ENCODE peak calls at places on chromosomes 6 and 20, in six cellular contexts. One of them, this sample, is unnamed.

GRCh38 chr6:42250509-42250908 is 32.8 kb upstream of the MRPS10 start:
- DNase-seq in tibial artery: no peak
- DNase-seq in CD4-positive, alpha-beta T cell: no peak
- DNase-seq in IMR-90: no peak
- DNase-seq in CD8-positive, alpha-beta T cell: no peak
- DNase-seq in cardiac muscle cell: no peak
- DNase-seq in this sample: no peak

GRCh38 chr6:100470721-100471120 is 6.0 kb upstream of the SIM1 start:
- DNase-seq in tibial artery: no peak
- DNase-seq in CD4-positive, alpha-beta T cell: no peak
- DNase-seq in IMR-90: no peak
- DNase-seq in CD8-positive, alpha-beta T cell: no peak
- DNase-seq in cardiac muscle cell: no peak
- DNase-seq in this sample: no peak

GRCh38 chr6:119871520-119871919 is 522.0 kb upstream of the MAN1A1 start:
- DNase-seq in tibial artery: no peak
- DNase-seq in CD4-positive, alpha-beta T cell: no peak
- DNase-seq in IMR-90: no peak
- DNase-seq in CD8-positive, alpha-beta T cell: no peak
- DNase-seq in cardiac muscle cell: no peak
- DNase-seq in this sample: no peak

GRCh38 chr6:136181191-136181833 is 68.8 kb downstream of the MTFR2 start:
- DNase-seq in tibial artery: no peak
- DNase-seq in CD4-positive, alpha-beta T cell: no peak
- DNase-seq in IMR-90: no peak
- DNase-seq in CD8-positive, alpha-beta T cell: no peak
- DNase-seq in cardiac muscle cell: no peak
- DNase-seq in this sample: no peak

GRCh38 chr6:10412165-10412947 is 2.5 kb downstream of the TFAP2A start:
- DNase-seq in tibial artery: no peak
- DNase-seq in CD4-positive, alpha-beta T cell: no peak
- DNase-seq in IMR-90: peak
- DNase-seq in CD8-positive, alpha-beta T cell: no peak
- DNase-seq in cardiac muscle cell: peak
- DNase-seq in this sample: peak

GRCh38 chr6:38973178-38974057 is 75.2 kb upstream of the GLP1R start:
- DNase-seq in tibial artery: no peak
- DNase-seq in CD4-positive, alpha-beta T cell: no peak
- DNase-seq in IMR-90: peak
- DNase-seq in CD8-positive, alpha-beta T cell: no peak
- DNase-seq in cardiac muscle cell: peak
- DNase-seq in this sample: peak

GRCh38 chr20:33568378-33569289 is 78.7 kb downstream of the CBFA2T2 start:
- DNase-seq in tibial artery: no peak
- DNase-seq in CD4-positive, alpha-beta T cell: no peak
- DNase-seq in IMR-90: no peak
- DNase-seq in CD8-positive, alpha-beta T cell: no peak
- DNase-seq in cardiac muscle cell: no peak
- DNase-seq in this sample: no peak

GRCh38 chr6:39298061-39298460 is 16.2 kb downstream of the KCNK17 start:
- DNase-seq in tibial artery: no peak
- DNase-seq in CD4-positive, alpha-beta T cell: no peak
- DNase-seq in IMR-90: no peak
- DNase-seq in CD8-positive, alpha-beta T cell: no peak
- DNase-seq in cardiac muscle cell: no peak
- DNase-seq in this sample: no peak

GRCh38 chr6:11778648-11779307 is at the start of gene ADTRP:
- DNase-seq in tibial artery: peak
- DNase-seq in CD4-positive, alpha-beta T cell: no peak
- DNase-seq in IMR-90: no peak
- DNase-seq in CD8-positive, alpha-beta T cell: no peak
- DNase-seq in cardiac muscle cell: no peak
- DNase-seq in this sample: no peak

GRCh38 chr6:35181933-35182612 is 31.7 kb upstream of the SCUBE3 start:
- DNase-seq in tibial artery: peak
- DNase-seq in CD4-positive, alpha-beta T cell: no peak
- DNase-seq in IMR-90: peak
- DNase-seq in CD8-positive, alpha-beta T cell: no peak
- DNase-seq in cardiac muscle cell: peak
- DNase-seq in this sample: no peak

GRCh38 chr6:35183281-35183680 is 30.5 kb upstream of the SCUBE3 start:
- DNase-seq in tibial artery: no peak
- DNase-seq in CD4-positive, alpha-beta T cell: no peak
- DNase-seq in IMR-90: no peak
- DNase-seq in CD8-positive, alpha-beta T cell: no peak
- DNase-seq in cardiac muscle cell: no peak
- DNase-seq in this sample: no peak

GRCh38 chr6:35185302-35185681 is 28.5 kb upstream of the SCUBE3 start:
- DNase-seq in tibial artery: peak
- DNase-seq in CD4-positive, alpha-beta T cell: no peak
- DNase-seq in IMR-90: peak
- DNase-seq in CD8-positive, alpha-beta T cell: no peak
- DNase-seq in cardiac muscle cell: peak
- DNase-seq in this sample: no peak

GRCh38 chr6:35184580-35185301 is 29.0 kb upstream of the SCUBE3 start:
- DNase-seq in tibial artery: no peak
- DNase-seq in CD4-positive, alpha-beta T cell: no peak
- DNase-seq in IMR-90: no peak
- DNase-seq in CD8-positive, alpha-beta T cell: no peak
- DNase-seq in cardiac muscle cell: no peak
- DNase-seq in this sample: no peak

GRCh38 chr6:35183935-35184334 is 29.8 kb upstream of the SCUBE3 start:
- DNase-seq in tibial artery: no peak
- DNase-seq in CD4-positive, alpha-beta T cell: no peak
- DNase-seq in IMR-90: no peak
- DNase-seq in CD8-positive, alpha-beta T cell: no peak
- DNase-seq in cardiac muscle cell: no peak
- DNase-seq in this sample: no peak
- TF ChIP-seq CTCF in tibial artery: no peak
- TF ChIP-seq CTCF in CD4-positive, alpha-beta T cell: no peak
- TF ChIP-seq CTCF in IMR-90: no peak
- TF ChIP-seq CTCF in CD8-positive, alpha-beta T cell: no peak
- TF ChIP-seq CTCF in cardiac muscle cell: no peak
- TF ChIP-seq CTCF in this sample: no peak

DNA sequence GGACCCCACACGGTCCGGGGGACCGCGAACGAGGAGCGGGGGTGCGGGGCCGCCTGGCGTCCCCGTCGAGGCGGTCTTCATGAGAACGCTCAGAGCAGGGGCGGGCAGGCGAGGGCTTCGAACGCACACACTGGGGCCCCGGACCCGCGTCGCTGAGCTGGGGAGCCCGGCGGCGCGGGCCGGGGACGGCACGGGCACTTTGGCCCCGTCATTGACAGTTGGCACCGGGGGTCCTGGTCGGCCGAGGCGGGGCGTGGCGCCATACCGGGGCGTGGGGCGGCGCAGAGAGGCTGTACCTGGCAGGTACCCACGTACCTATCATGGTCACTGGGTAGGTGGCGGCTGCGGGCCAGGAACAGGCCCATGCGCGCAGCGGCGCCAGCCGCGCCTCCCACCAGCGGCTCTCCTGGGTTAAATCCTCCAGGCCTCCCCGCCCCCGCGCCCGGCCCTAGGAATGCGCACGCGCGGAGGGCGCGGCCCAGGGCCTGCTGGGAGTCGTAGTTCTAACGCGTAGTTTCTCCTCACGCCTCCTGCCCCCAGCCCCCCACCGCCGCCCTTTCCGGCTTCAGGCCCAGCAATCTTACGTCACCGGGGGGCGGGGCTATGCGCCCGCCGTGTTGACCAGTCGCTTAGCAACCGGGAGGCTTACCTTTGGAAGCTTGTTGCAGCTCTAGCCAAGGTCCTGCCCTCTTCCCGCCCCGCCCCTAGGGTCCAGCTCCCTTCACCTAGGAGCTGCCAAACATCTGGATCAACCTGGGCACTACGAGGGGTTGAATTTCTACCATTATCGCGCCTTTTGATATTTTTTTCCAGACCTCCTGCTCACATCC is at the start of the genes PACRG and PRKN:
- DNase-seq in tibial artery: peak
- DNase-seq in CD4-positive, alpha-beta T cell: peak
- DNase-seq in IMR-90: peak
- DNase-seq in CD8-positive, alpha-beta T cell: peak
- DNase-seq in cardiac muscle cell: peak
- DNase-seq in this sample: peak
- TF ChIP-seq CTCF in tibial artery: no peak
- TF ChIP-seq CTCF in CD4-positive, alpha-beta T cell: no peak
- TF ChIP-seq CTCF in IMR-90: no peak
- TF ChIP-seq CTCF in CD8-positive, alpha-beta T cell: no peak
- TF ChIP-seq CTCF in cardiac muscle cell: no peak
- TF ChIP-seq CTCF in this sample: no peak

DNA sequence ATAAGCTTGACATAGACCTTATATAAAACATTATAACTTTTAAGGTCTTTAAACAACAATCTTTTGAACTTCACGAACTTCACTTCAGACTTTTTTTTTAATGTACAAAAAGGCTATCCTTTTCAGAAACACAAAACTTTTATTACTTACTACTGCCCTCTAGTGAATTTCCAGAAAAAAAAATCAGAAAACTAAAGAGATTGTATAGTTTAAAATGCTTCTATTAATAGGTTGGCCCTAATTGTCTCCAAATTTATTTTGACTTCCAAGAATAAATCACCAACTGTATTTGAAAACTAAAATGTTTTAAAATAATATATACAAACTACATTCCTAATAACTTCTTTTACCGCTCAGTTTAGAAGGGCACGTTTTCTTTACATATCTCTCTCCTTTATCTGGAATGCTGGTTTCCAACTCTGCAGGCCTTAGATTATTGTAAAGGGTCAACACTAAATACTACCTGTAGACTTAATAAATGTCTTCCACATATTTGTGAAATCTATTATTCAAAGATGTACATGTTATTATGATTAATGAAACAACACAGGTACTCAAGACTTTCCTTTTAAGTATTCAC is 66.8 kb downstream of the LMBRD1 start:
- DNase-seq in tibial artery: no peak
- DNase-seq in CD4-positive, alpha-beta T cell: no peak
- DNase-seq in IMR-90: peak
- DNase-seq in CD8-positive, alpha-beta T cell: no peak
- DNase-seq in cardiac muscle cell: peak
- DNase-seq in this sample: no peak
- TF ChIP-seq CTCF in tibial artery: peak
- TF ChIP-seq CTCF in CD4-positive, alpha-beta T cell: peak
- TF ChIP-seq CTCF in IMR-90: peak
- TF ChIP-seq CTCF in CD8-positive, alpha-beta T cell: peak
- TF ChIP-seq CTCF in cardiac muscle cell: peak
- TF ChIP-seq CTCF in this sample: no peak

GRCh38 chr6:133921249-133921859 is 31.7 kb upstream of the TBPL1 start:
- DNase-seq in tibial artery: peak
- DNase-seq in CD4-positive, alpha-beta T cell: peak
- DNase-seq in IMR-90: peak
- DNase-seq in CD8-positive, alpha-beta T cell: peak
- DNase-seq in cardiac muscle cell: peak
- DNase-seq in this sample: peak
- TF ChIP-seq CTCF in tibial artery: peak
- TF ChIP-seq CTCF in CD4-positive, alpha-beta T cell: peak
- TF ChIP-seq CTCF in IMR-90: peak
- TF ChIP-seq CTCF in CD8-positive, alpha-beta T cell: peak
- TF ChIP-seq CTCF in cardiac muscle cell: peak
- TF ChIP-seq CTCF in this sample: peak